ENCODE peak calls at places on chromosomes 6 and 20, in eight cellular contexts. E is fibroblast of mammary gland, D is epithelial cell of esophagus, G is AG04450, N is HepG2, L is neural progenitor cell, S is aorta, X is GM23248. R is an unnamed sample.

GRCh38 chr6:11613858-11614257 is 76.3 kb downstream of the TMEM170B start:
- DNase-seq in E (peak), D (peak), G (peak), N (no peak), L (no peak), S (no peak), X (peak), R (no peak)

GRCh38 chr6:157219201-157220200 is 103.8 kb downstream of the TMEM242 start:
- DNase-seq in E (peak), D (peak), G (no peak), N (peak), L (no peak), S (no peak), X (peak), R (no peak)

GRCh38 chr20:61698598-61698960 is 367.1 kb downstream of the TAF4 start:
- DNase-seq in E (no peak), D (no peak), G (no peak), N (no peak), L (no peak), S (no peak), X (no peak), R (no peak)

GRCh38 chr6:75202676-75203131 is 3.1 kb downstream of the COL12A1 start:
- DNase-seq in E (peak), D (peak), G (no peak), N (no peak), L (peak), S (no peak), X (peak), R (no peak)

GRCh38 chr6:168964138-168964892 is 289.3 kb downstream of the THBS2 start:
- DNase-seq in E (peak), D (no peak), G (no peak), N (no peak), L (no peak), S (no peak), X (peak), R (no peak)

GRCh38 chr6:165976705-165977104 is 190.9 kb downstream of the TBXT start:
- DNase-seq in E (no peak), D (no peak), G (no peak), N (no peak), L (no peak), S (no peak), X (no peak), R (no peak)

GRCh38 chr6:24859608-24860007 is 60.9 kb upstream of the ARMH2 start:
- DNase-seq in E (peak), D (peak), G (no peak), N (no peak), L (no peak), S (no peak), X (no peak), R (no peak)

GRCh38 chr20:20781029-20781428 is 68.6 kb upstream of the RALGAPA2 start:
- DNase-seq in E (no peak), D (no peak), G (no peak), N (no peak), L (no peak), S (no peak), X (no peak), R (no peak)

GRCh38 chr6:122789078-122789861 is at the start of gene SMPDL3A:
- DNase-seq in E (peak), D (peak), G (peak), N (peak), L (peak), S (peak), X (peak), R (peak)

GRCh38 chr6:44119704-44120262 is 7.5 kb downstream of the MRPL14 start:
- DNase-seq in E (peak), D (peak), G (no peak), N (no peak), L (no peak), S (no peak), X (peak), R (no peak)

GRCh38 chr6:14001329-14002012 is 76.7 kb downstream of the RNF182 start:
- DNase-seq in E (peak), D (peak), G (peak), N (peak), L (no peak), S (no peak), X (peak), R (no peak)

GRCh38 chr6:22632561-22632960 is 63.2 kb downstream of the HDGFL1 start:
- DNase-seq in E (no peak), D (no peak), G (no peak), N (no peak), L (peak), S (no peak), X (no peak), R (no peak)

GRCh38 chr6:117655380-117655779 is 19.9 kb upstream of the NUS1 start:
- DNase-seq in E (no peak), D (no peak), G (no peak), N (no peak), L (no peak), S (no peak), X (no peak), R (no peak)

GRCh38 chr6:11354019-11354418 is 121.6 kb upstream of the NEDD9 start:
- DNase-seq in E (peak), D (peak), G (peak), N (no peak), L (no peak), S (peak), X (peak), R (peak)

GRCh38 chr20:19453781-19454310 is 241.4 kb downstream of the SLC24A3 start:
- DNase-seq in E (no peak), D (no peak), G (no peak), N (no peak), L (no peak), S (no peak), X (no peak), R (no peak)

GRCh38 chr6:35089216-35089934 is 51.8 kb downstream of the TCP11 start:
- DNase-seq in E (no peak), D (no peak), G (no peak), N (no peak), L (no peak), S (peak), X (no peak), R (no peak)

GRCh38 chr6:141540207-141540606 is 592.5 kb upstream of the GJE1 start:
- DNase-seq in E (no peak), D (no peak), G (no peak), N (no peak), L (no peak), S (no peak), X (no peak), R (no peak)

GRCh38 chr6:1578293-1578745 is 31.4 kb upstream of the FOXC1 start:
- DNase-seq in E (no peak), D (no peak), G (no peak), N (no peak), L (no peak), S (no peak), X (no peak), R (no peak)

GRCh38 chr20:20085071-20085470 is 32.7 kb downstream of the CFAP61 start:
- DNase-seq in E (peak), D (no peak), G (no peak), N (no peak), L (no peak), S (no peak), X (peak), R (peak)

GRCh38 chr6:165571068-165571682 is 91.9 kb downstream of the PDE10A start:
- DNase-seq in E (peak), D (peak), G (no peak), N (no peak), L (no peak), S (no peak), X (no peak), R (no peak)

GRCh38 chr20:32777177-32777956 is 15.2 kb downstream of the DNMT3B start:
- DNase-seq in E (no peak), D (no peak), G (no peak), N (peak), L (peak), S (no peak), X (no peak), R (no peak)

GRCh38 chr20:50378170-50379000 is 131.8 kb upstream of the PTPN1 start:
- DNase-seq in E (peak), D (no peak), G (no peak), N (no peak), L (no peak), S (no peak), X (no peak), R (no peak)
- H3K4me3 ChIP-seq in E (no peak), D (no peak), G (peak), N (no peak), L (no peak), S (no peak), X (peak), R (peak)

GRCh38 chr6:130700397-130700796 is 126.8 kb upstream of the SMLR1 start:
- DNase-seq in E (no peak), D (no peak), G (no peak), N (no peak), L (no peak), S (no peak), X (no peak), R (no peak)

GRCh38 chr6:130694617-130695016 is 132.6 kb upstream of the SMLR1 start:
- DNase-seq in E (peak), D (no peak), G (no peak), N (no peak), L (no peak), S (no peak), X (peak), R (no peak)

GRCh38 chr6:130696806-130697205 is 130.4 kb upstream of the SMLR1 start:
- DNase-seq in E (peak), D (no peak), G (no peak), N (no peak), L (no peak), S (no peak), X (peak), R (no peak)

GRCh38 chr6:130693944-130694343 is 133.3 kb upstream of the SMLR1 start:
- DNase-seq in E (no peak), D (no peak), G (no peak), N (no peak), L (no peak), S (no peak), X (peak), R (no peak)

GRCh38 chr6:130697661-130698535 is 129.3 kb upstream of the SMLR1 start:
- DNase-seq in E (peak), D (peak), G (peak), N (peak), L (peak), S (no peak), X (peak), R (peak)
- H3K4me3 ChIP-seq in E (no peak), D (no peak), G (no peak), N (no peak), L (no peak), S (no peak), X (peak), R (no peak)

GRCh38 chr20:45157977-45158376 is 16.7 kb upstream of the PI3 start:
- DNase-seq in E (peak), D (peak), G (no peak), N (no peak), L (no peak), S (no peak), X (peak), R (no peak)
- H3K4me3 ChIP-seq in E (no peak), D (no peak), G (no peak), N (no peak), L (no peak), S (no peak), X (no peak), R (no peak)

DNA sequence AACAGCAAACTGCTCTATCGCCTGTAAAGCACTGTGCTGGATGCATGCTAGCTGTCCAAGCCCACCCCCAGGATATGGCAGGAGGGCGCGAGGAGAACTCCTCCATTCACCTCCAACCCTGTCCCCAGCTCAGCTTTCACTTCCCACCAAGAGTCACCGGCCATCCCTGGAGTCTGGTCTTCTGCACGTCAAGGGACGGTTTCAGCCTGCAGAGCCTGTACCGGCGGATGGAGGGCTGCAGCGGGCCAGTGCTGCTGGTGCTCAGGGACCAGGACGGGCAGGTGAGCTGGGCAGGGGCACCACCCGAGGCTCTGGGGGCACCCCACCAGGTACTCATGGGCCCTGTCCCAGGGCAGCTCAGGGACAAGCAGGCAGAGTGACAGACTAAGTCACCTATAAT is 3.0 kb downstream of the TLDC2 start:
- DNase-seq in E (no peak), D (no peak), G (no peak), N (no peak), L (no peak), S (no peak), X (no peak), R (no peak)
- H3K4me3 ChIP-seq in E (no peak), D (no peak), G (no peak), N (no peak), L (no peak), S (no peak), X (no peak), R (no peak)

GRCh38 chr20:37693203-37693602 is 627 bp upstream of the CTNNBL1 start:
- DNase-seq in E (peak), D (no peak), G (no peak), N (no peak), L (no peak), S (no peak), X (peak), R (no peak)
- H3K4me3 ChIP-seq in E (peak), D (peak), G (peak), N (peak), L (peak), S (peak), X (peak), R (peak)

GRCh38 chr6:90648873-90649272 is 62.0 kb upstream of the MAP3K7 start:
- DNase-seq in E (no peak), D (no peak), G (no peak), N (no peak), L (no peak), S (no peak), X (no peak), R (no peak)
- H3K4me3 ChIP-seq in E (no peak), D (no peak), G (no peak), N (no peak), L (no peak), S (no peak), X (no peak), R (no peak)

GRCh38 chr20:16615199-16615598 is 42.0 kb upstream of the KIF16B start:
- DNase-seq in E (peak), D (peak), G (peak), N (no peak), L (no peak), S (no peak), X (peak), R (no peak)
- H3K4me3 ChIP-seq in E (no peak), D (no peak), G (no peak), N (no peak), L (no peak), S (no peak), X (no peak), R (no peak)

GRCh38 chr20:5180933-5181332 is 54.1 kb downstream of the CDS2 start:
- DNase-seq in E (no peak), D (no peak), G (no peak), N (no peak), L (no peak), S (no peak), X (no peak), R (no peak)
- H3K4me3 ChIP-seq in E (no peak), D (no peak), G (no peak), N (no peak), L (no peak), S (no peak), X (no peak), R (no peak)

DNA sequence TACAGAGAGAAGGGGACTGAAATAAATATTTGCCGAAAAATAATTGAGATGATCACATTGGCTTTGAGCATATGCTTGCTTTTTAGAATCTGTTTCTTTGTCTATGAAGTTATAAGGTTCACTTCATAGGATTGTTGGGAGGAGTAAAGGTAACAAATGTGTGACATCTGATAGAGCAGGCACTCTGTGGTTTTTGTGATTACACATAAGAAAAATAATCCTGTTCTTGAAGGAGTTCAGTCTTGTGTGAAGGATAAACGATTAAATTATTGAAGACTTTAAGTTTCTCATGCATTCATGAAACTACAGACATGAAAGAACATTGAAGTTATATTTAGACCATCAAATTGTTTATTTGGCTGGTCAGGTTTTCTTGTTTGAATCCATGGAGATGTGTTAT is 45.0 kb downstream of the QKI start:
- DNase-seq in E (peak), D (no peak), G (no peak), N (no peak), L (no peak), S (no peak), X (no peak), R (no peak)
- H3K4me3 ChIP-seq in E (no peak), D (no peak), G (no peak), N (no peak), L (no peak), S (no peak), X (peak), R (peak)

R was measured in heart left ventricle.